ENCODE peak calls at places on chromosomes 16 and 17, in seven cellular contexts. T is HuH-7; M is colonic mucosa; W is MCF 10A; L is stimulated activated CD4-positive, alpha-beta T cell treated with anti-CD3 and anti-CD28 coated beads, Interleukin-12 subunit alpha, Interleukin-12 subunit beta, amount 100 ng/mL, for 4 hours; U is memory B cell; B is neural crest cell. Q is an unnamed sample.

GRCh38 chr16:2821483-2822157 is 4.6 kb downstream of the PRSS21 start:
- DNase-seq in W (no peak), U (no peak), M (no peak), L (no peak), T (no peak), B (no peak), Q (no peak)

GRCh38 chr17:16048797-16049449 is 49.3 kb downstream of the TTC19 start:
- DNase-seq in L (no peak), M (no peak), U (no peak), W (no peak), B (no peak), T (no peak), Q (no peak)

GRCh38 chr16:57949013-57949412 is 21.9 kb downstream of the CNGB1 start:
- DNase-seq in M (no peak), B (no peak), T (no peak), L (no peak), U (no peak), W (no peak), Q (no peak)

GRCh38 chr17:70021726-70022125 is 53.3 kb upstream of the KCNJ16 start:
- DNase-seq in M (no peak), W (no peak), L (no peak), U (no peak), T (no peak), B (no peak), Q (no peak)

GRCh38 chr16:86740817-86741799 is 162.8 kb downstream of the FOXL1 start:
- DNase-seq in U (no peak), W (peak), L (no peak), M (no peak), T (no peak), B (peak), Q (no peak)

GRCh38 chr16:54422159-54422558 is 135.6 kb upstream of the IRX3 start:
- DNase-seq in M (no peak), U (no peak), T (no peak), B (no peak), W (no peak), L (no peak), Q (no peak)

GRCh38 chr17:71902931-71903506 is 217.8 kb upstream of the SOX9 start:
- DNase-seq in U (no peak), L (no peak), T (no peak), B (no peak), M (no peak), W (peak), Q (no peak)

GRCh38 chr16:54066451-54067056 is 220.0 kb downstream of the IRX3 start:
- DNase-seq in M (no peak), U (no peak), L (no peak), B (no peak), T (no peak), W (peak), Q (no peak)

GRCh38 chr17:59851431-59852375 is 41.0 kb downstream of the TUBD1 start:
- DNase-seq in M (peak), L (no peak), U (no peak), B (no peak), T (no peak), W (peak), Q (no peak)

GRCh38 chr17:373616-374225 is 21.1 kb upstream of the RPH3AL start:
- DNase-seq in M (no peak), L (no peak), W (peak), B (no peak), U (no peak), T (no peak), Q (no peak)

GRCh38 chr16:56424404-56424765 is 960 bp downstream of the AMFR start:
- DNase-seq in W (peak), L (no peak), B (no peak), T (peak), U (no peak), M (no peak), Q (no peak)

GRCh38 chr17:80270836-80271235 is 10.2 kb downstream of the RNF213 start:
- DNase-seq in M (no peak), L (peak), B (peak), U (no peak), T (peak), W (peak), Q (no peak)

GRCh38 chr17:27430882-27431491 is 25.3 kb upstream of the KSR1 start:
- DNase-seq in L (no peak), B (peak), T (peak), U (no peak), W (peak), M (peak), Q (no peak)

GRCh38 chr17:83199500-83200201 is 120.2 kb downstream of the METRNL start:
- DNase-seq in W (no peak), M (no peak), U (no peak), B (no peak), T (no peak), L (peak), Q (peak)

GRCh38 chr17:31915456-31916100 is 14.1 kb upstream of the UTP6 start:
- DNase-seq in B (no peak), U (no peak), T (no peak), L (no peak), W (no peak), M (no peak), Q (no peak)

GRCh38 chr17:81683584-81684441 is at the start of the genes ARL16 and HGS:
- DNase-seq in W (peak), M (peak), T (peak), B (peak), U (peak), L (peak), Q (peak)

GRCh38 chr17:65783845-65784334 is 222.4 kb upstream of the AXIN2 start:
- DNase-seq in M (peak), U (no peak), L (no peak), T (no peak), W (peak), B (no peak), Q (no peak)